ENCODE peak calls at places on chromosomes 6 and 20, in nine cellular contexts. One of them, this sample, is unnamed.

GRCh38 chr6:106476326-106477105 is 116.0 kb downstream of the CRYBG1 start:
- DNase-seq in uterus: no peak
- DNase-seq in sigmoid colon: no peak
- DNase-seq in Peyer's patch: no peak
- DNase-seq in naive thymus-derived CD4-positive, alpha-beta T cell: no peak
- DNase-seq in PC-9: no peak
- DNase-seq in IMR-90: peak
- DNase-seq in tibial nerve: no peak
- DNase-seq in cardiac muscle cell: peak
- DNase-seq in this sample: no peak

GRCh38 chr6:43720999-43721398 is 33.4 kb upstream of the MRPS18A start:
- DNase-seq in PC-9: no peak
- DNase-seq in uterus: no peak
- DNase-seq in IMR-90: no peak
- DNase-seq in cardiac muscle cell: no peak
- DNase-seq in Peyer's patch: no peak
- DNase-seq in naive thymus-derived CD4-positive, alpha-beta T cell: no peak
- DNase-seq in sigmoid colon: peak
- DNase-seq in tibial nerve: no peak
- DNase-seq in this sample: no peak

GRCh38 chr20:58794510-58795180 is 56.1 kb downstream of the GNAS-AS1 start:
- DNase-seq in IMR-90: no peak
- DNase-seq in Peyer's patch: no peak
- DNase-seq in uterus: no peak
- DNase-seq in PC-9: no peak
- DNase-seq in tibial nerve: no peak
- DNase-seq in sigmoid colon: no peak
- DNase-seq in cardiac muscle cell: no peak
- DNase-seq in naive thymus-derived CD4-positive, alpha-beta T cell: no peak
- DNase-seq in this sample: no peak

GRCh38 chr6:4625557-4625956 is 150.6 kb upstream of the CDYL start:
- DNase-seq in sigmoid colon: no peak
- DNase-seq in cardiac muscle cell: no peak
- DNase-seq in PC-9: no peak
- DNase-seq in Peyer's patch: no peak
- DNase-seq in uterus: no peak
- DNase-seq in IMR-90: no peak
- DNase-seq in tibial nerve: no peak
- DNase-seq in naive thymus-derived CD4-positive, alpha-beta T cell: no peak
- DNase-seq in this sample: no peak

GRCh38 chr6:147117580-147117979 is 86.6 kb upstream of the STXBP5 start:
- DNase-seq in sigmoid colon: no peak
- DNase-seq in IMR-90: peak
- DNase-seq in naive thymus-derived CD4-positive, alpha-beta T cell: no peak
- DNase-seq in cardiac muscle cell: peak
- DNase-seq in uterus: no peak
- DNase-seq in PC-9: no peak
- DNase-seq in tibial nerve: no peak
- DNase-seq in Peyer's patch: no peak
- DNase-seq in this sample: peak

GRCh38 chr6:150296890-150297289 is 71.9 kb upstream of the IYD start:
- DNase-seq in uterus: no peak
- DNase-seq in IMR-90: no peak
- DNase-seq in PC-9: no peak
- DNase-seq in tibial nerve: no peak
- DNase-seq in naive thymus-derived CD4-positive, alpha-beta T cell: no peak
- DNase-seq in cardiac muscle cell: no peak
- DNase-seq in Peyer's patch: no peak
- DNase-seq in sigmoid colon: no peak
- DNase-seq in this sample: no peak

GRCh38 chr6:98137391-98137790 is 697.0 kb upstream of the POU3F2 start:
- DNase-seq in sigmoid colon: no peak
- DNase-seq in naive thymus-derived CD4-positive, alpha-beta T cell: no peak
- DNase-seq in IMR-90: no peak
- DNase-seq in Peyer's patch: no peak
- DNase-seq in uterus: no peak
- DNase-seq in PC-9: no peak
- DNase-seq in tibial nerve: no peak
- DNase-seq in cardiac muscle cell: no peak
- DNase-seq in this sample: no peak

GRCh38 chr6:75855047-75855446 is 106.0 kb downstream of the MYO6 start:
- DNase-seq in PC-9: no peak
- DNase-seq in IMR-90: peak
- DNase-seq in tibial nerve: peak
- DNase-seq in uterus: no peak
- DNase-seq in naive thymus-derived CD4-positive, alpha-beta T cell: peak
- DNase-seq in Peyer's patch: no peak
- DNase-seq in sigmoid colon: no peak
- DNase-seq in cardiac muscle cell: peak
- DNase-seq in this sample: peak

GRCh38 chr6:158564243-158565121 is 4.6 kb downstream of the TMEM181 start:
- DNase-seq in PC-9: no peak
- DNase-seq in uterus: no peak
- DNase-seq in IMR-90: no peak
- DNase-seq in sigmoid colon: no peak
- DNase-seq in Peyer's patch: no peak
- DNase-seq in naive thymus-derived CD4-positive, alpha-beta T cell: no peak
- DNase-seq in cardiac muscle cell: no peak
- DNase-seq in tibial nerve: no peak
- DNase-seq in this sample: no peak

GRCh38 chr6:17705428-17705777 is 1.3 kb downstream of the NUP153 start:
- DNase-seq in sigmoid colon: peak
- DNase-seq in IMR-90: peak
- DNase-seq in naive thymus-derived CD4-positive, alpha-beta T cell: no peak
- DNase-seq in cardiac muscle cell: peak
- DNase-seq in tibial nerve: peak
- DNase-seq in uterus: peak
- DNase-seq in Peyer's patch: no peak
- DNase-seq in PC-9: peak
- DNase-seq in this sample: peak

GRCh38 chr6:43481591-43482242 is 4.3 kb downstream of the TJAP1 start:
- DNase-seq in uterus: no peak
- DNase-seq in sigmoid colon: no peak
- DNase-seq in tibial nerve: no peak
- DNase-seq in IMR-90: no peak
- DNase-seq in naive thymus-derived CD4-positive, alpha-beta T cell: no peak
- DNase-seq in cardiac muscle cell: no peak
- DNase-seq in Peyer's patch: no peak
- DNase-seq in PC-9: peak
- DNase-seq in this sample: no peak

GRCh38 chr6:54717849-54718455 is 128.6 kb upstream of the FAM83B start:
- DNase-seq in uterus: no peak
- DNase-seq in Peyer's patch: no peak
- DNase-seq in IMR-90: peak
- DNase-seq in cardiac muscle cell: peak
- DNase-seq in naive thymus-derived CD4-positive, alpha-beta T cell: peak
- DNase-seq in tibial nerve: peak
- DNase-seq in PC-9: peak
- DNase-seq in sigmoid colon: no peak
- DNase-seq in this sample: peak

GRCh38 chr6:52013035-52013434 is 74.4 kb downstream of the PKHD1 start:
- DNase-seq in tibial nerve: peak
- DNase-seq in sigmoid colon: peak
- DNase-seq in Peyer's patch: no peak
- DNase-seq in IMR-90: no peak
- DNase-seq in naive thymus-derived CD4-positive, alpha-beta T cell: no peak
- DNase-seq in PC-9: no peak
- DNase-seq in cardiac muscle cell: no peak
- DNase-seq in uterus: no peak
- DNase-seq in this sample: no peak

GRCh38 chr6:119541132-119541905 is 191.8 kb upstream of the MAN1A1 start:
- DNase-seq in IMR-90: peak
- DNase-seq in PC-9: no peak
- DNase-seq in uterus: no peak
- DNase-seq in cardiac muscle cell: peak
- DNase-seq in naive thymus-derived CD4-positive, alpha-beta T cell: no peak
- DNase-seq in sigmoid colon: no peak
- DNase-seq in Peyer's patch: no peak
- DNase-seq in tibial nerve: no peak
- DNase-seq in this sample: no peak

GRCh38 chr6:54710430-54710829 is 136.1 kb upstream of the FAM83B start:
- DNase-seq in sigmoid colon: no peak
- DNase-seq in tibial nerve: no peak
- DNase-seq in Peyer's patch: no peak
- DNase-seq in PC-9: no peak
- DNase-seq in cardiac muscle cell: no peak
- DNase-seq in uterus: no peak
- DNase-seq in naive thymus-derived CD4-positive, alpha-beta T cell: no peak
- DNase-seq in IMR-90: no peak
- DNase-seq in this sample: no peak

DNA sequence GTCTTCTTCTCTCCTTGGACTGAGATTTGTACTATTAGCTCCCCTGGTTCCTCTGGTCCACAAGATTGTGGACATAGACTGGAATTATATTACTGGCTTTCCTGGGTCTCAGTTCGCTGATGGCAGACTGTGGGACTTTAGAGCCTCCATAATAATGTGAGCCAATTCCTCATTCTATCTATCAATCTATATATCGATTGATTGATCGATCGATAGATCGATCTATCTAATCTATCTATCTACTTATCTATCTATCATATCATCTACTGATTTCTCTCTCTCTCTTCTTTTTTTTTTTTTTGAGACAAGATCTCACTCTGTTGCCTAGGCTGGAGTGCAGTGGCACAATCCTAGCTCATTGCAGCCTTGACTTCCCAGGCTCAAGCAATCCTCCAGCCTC is 51.5 kb upstream of the DDR1 start:
- DNase-seq in Peyer's patch: no peak
- DNase-seq in PC-9: no peak
- DNase-seq in naive thymus-derived CD4-positive, alpha-beta T cell: no peak
- DNase-seq in cardiac muscle cell: no peak
- DNase-seq in tibial nerve: no peak
- DNase-seq in sigmoid colon: no peak
- DNase-seq in IMR-90: no peak
- DNase-seq in uterus: no peak
- DNase-seq in this sample: no peak
- H3K27ac ChIP-seq in Peyer's patch: no peak
- H3K27ac ChIP-seq in PC-9: no peak
- H3K27ac ChIP-seq in naive thymus-derived CD4-positive, alpha-beta T cell: no peak
- H3K27ac ChIP-seq in cardiac muscle cell: no peak
- H3K27ac ChIP-seq in tibial nerve: no peak
- H3K27ac ChIP-seq in sigmoid colon: no peak
- H3K27ac ChIP-seq in IMR-90: no peak
- H3K27ac ChIP-seq in uterus: no peak
- H3K27ac ChIP-seq in this sample: no peak

DNA sequence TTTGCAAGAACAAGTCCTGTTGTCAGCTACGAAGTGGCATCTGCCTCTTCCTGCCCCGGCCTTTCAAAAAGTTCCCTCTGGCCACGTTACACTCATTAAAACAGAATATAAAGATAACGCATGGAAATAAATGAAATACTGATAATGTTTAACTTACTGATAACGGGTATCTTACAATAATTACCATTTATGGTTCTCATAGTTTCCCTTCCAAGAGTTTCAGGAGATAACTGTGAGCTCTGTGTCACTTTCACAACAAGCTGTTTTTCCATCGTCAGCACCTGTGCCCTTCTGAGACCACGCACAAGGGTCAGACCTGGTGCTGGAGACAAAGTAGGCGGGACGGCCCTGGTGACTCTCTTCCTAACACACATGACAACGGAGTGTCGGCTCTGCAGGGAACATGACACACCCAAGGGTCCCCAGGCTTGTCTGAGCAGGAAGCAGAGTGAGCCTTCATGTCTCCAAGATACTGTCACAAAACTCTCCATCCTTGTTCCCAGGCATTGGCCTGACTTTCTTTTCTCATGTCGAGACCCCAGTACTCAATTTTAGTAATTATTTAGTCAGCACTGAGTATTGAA is 86.2 kb upstream of the THBS2 start:
- DNase-seq in PC-9: no peak
- DNase-seq in sigmoid colon: no peak
- DNase-seq in naive thymus-derived CD4-positive, alpha-beta T cell: no peak
- DNase-seq in IMR-90: no peak
- DNase-seq in uterus: no peak
- DNase-seq in cardiac muscle cell: no peak
- DNase-seq in tibial nerve: no peak
- DNase-seq in Peyer's patch: peak
- DNase-seq in this sample: no peak
- H3K27ac ChIP-seq in PC-9: no peak
- H3K27ac ChIP-seq in sigmoid colon: no peak
- H3K27ac ChIP-seq in naive thymus-derived CD4-positive, alpha-beta T cell: no peak
- H3K27ac ChIP-seq in IMR-90: no peak
- H3K27ac ChIP-seq in uterus: no peak
- H3K27ac ChIP-seq in cardiac muscle cell: no peak
- H3K27ac ChIP-seq in tibial nerve: no peak
- H3K27ac ChIP-seq in Peyer's patch: no peak
- H3K27ac ChIP-seq in this sample: no peak

GRCh38 chr20:41669708-41670263 is 51.6 kb upstream of the CHD6 start:
- DNase-seq in uterus: no peak
- DNase-seq in IMR-90: no peak
- DNase-seq in sigmoid colon: no peak
- DNase-seq in cardiac muscle cell: peak
- DNase-seq in Peyer's patch: no peak
- DNase-seq in naive thymus-derived CD4-positive, alpha-beta T cell: no peak
- DNase-seq in PC-9: peak
- DNase-seq in tibial nerve: no peak
- DNase-seq in this sample: no peak
- H3K27ac ChIP-seq in uterus: no peak
- H3K27ac ChIP-seq in IMR-90: no peak
- H3K27ac ChIP-seq in sigmoid colon: no peak
- H3K27ac ChIP-seq in cardiac muscle cell: no peak
- H3K27ac ChIP-seq in Peyer's patch: no peak
- H3K27ac ChIP-seq in naive thymus-derived CD4-positive, alpha-beta T cell: no peak
- H3K27ac ChIP-seq in PC-9: no peak
- H3K27ac ChIP-seq in tibial nerve: no peak
- H3K27ac ChIP-seq in this sample: no peak

GRCh38 chr6:85483041-85483700 is 33.3 kb downstream of the NT5E start:
- DNase-seq in cardiac muscle cell: peak
- DNase-seq in IMR-90: peak
- DNase-seq in uterus: peak
- DNase-seq in tibial nerve: peak
- DNase-seq in sigmoid colon: peak
- DNase-seq in PC-9: peak
- DNase-seq in naive thymus-derived CD4-positive, alpha-beta T cell: peak
- DNase-seq in Peyer's patch: peak
- DNase-seq in this sample: peak

GRCh38 chr6:85483861-85484260 is 34.0 kb downstream of the NT5E start:
- DNase-seq in PC-9: no peak
- DNase-seq in IMR-90: no peak
- DNase-seq in sigmoid colon: no peak
- DNase-seq in Peyer's patch: no peak
- DNase-seq in cardiac muscle cell: no peak
- DNase-seq in naive thymus-derived CD4-positive, alpha-beta T cell: no peak
- DNase-seq in uterus: no peak
- DNase-seq in tibial nerve: no peak
- DNase-seq in this sample: no peak

GRCh38 chr6:85479221-85479620 is 29.3 kb downstream of the NT5E start:
- DNase-seq in uterus: no peak
- DNase-seq in sigmoid colon: no peak
- DNase-seq in IMR-90: peak
- DNase-seq in tibial nerve: no peak
- DNase-seq in Peyer's patch: no peak
- DNase-seq in naive thymus-derived CD4-positive, alpha-beta T cell: no peak
- DNase-seq in cardiac muscle cell: no peak
- DNase-seq in PC-9: no peak
- DNase-seq in this sample: no peak

GRCh38 chr6:85484941-85485340 is 35.1 kb downstream of the NT5E start:
- DNase-seq in cardiac muscle cell: no peak
- DNase-seq in uterus: no peak
- DNase-seq in tibial nerve: no peak
- DNase-seq in PC-9: no peak
- DNase-seq in IMR-90: no peak
- DNase-seq in naive thymus-derived CD4-positive, alpha-beta T cell: no peak
- DNase-seq in sigmoid colon: no peak
- DNase-seq in Peyer's patch: no peak
- DNase-seq in this sample: no peak

GRCh38 chr6:85482206-85483040 is 32.5 kb downstream of the NT5E start:
- DNase-seq in uterus: peak
- DNase-seq in IMR-90: no peak
- DNase-seq in Peyer's patch: no peak
- DNase-seq in PC-9: no peak
- DNase-seq in tibial nerve: no peak
- DNase-seq in naive thymus-derived CD4-positive, alpha-beta T cell: no peak
- DNase-seq in cardiac muscle cell: peak
- DNase-seq in sigmoid colon: no peak
- DNase-seq in this sample: no peak
- H3K27ac ChIP-seq in uterus: peak
- H3K27ac ChIP-seq in IMR-90: no peak
- H3K27ac ChIP-seq in Peyer's patch: no peak
- H3K27ac ChIP-seq in PC-9: peak
- H3K27ac ChIP-seq in tibial nerve: no peak
- H3K27ac ChIP-seq in naive thymus-derived CD4-positive, alpha-beta T cell: no peak
- H3K27ac ChIP-seq in cardiac muscle cell: no peak
- H3K27ac ChIP-seq in sigmoid colon: peak
- H3K27ac ChIP-seq in this sample: no peak

This sample was measured in adrenal gland.